ENCODE peak calls at places on chromosomes 7 and 10, in five cellular contexts. One of them, this sample, is unnamed.

GRCh38 chr10:94641480-94641879 is 42.0 kb upstream of the CYP2C18 start:
- DNase-seq in CD8-positive, alpha-beta memory T cell: no peak
- DNase-seq in NCI-H146: no peak
- DNase-seq in activated gamma-delta T cell: no peak
- DNase-seq in choroid plexus epithelial cell: no peak
- DNase-seq in this sample: no peak

GRCh38 chr10:3740157-3740871 is 44.7 kb downstream of the KLF6 start:
- DNase-seq in CD8-positive, alpha-beta memory T cell: no peak
- DNase-seq in NCI-H146: no peak
- DNase-seq in activated gamma-delta T cell: no peak
- DNase-seq in choroid plexus epithelial cell: peak
- DNase-seq in this sample: no peak

GRCh38 chr7:150404172-150404784 is 25.1 kb downstream of the ZNF775 start:
- DNase-seq in CD8-positive, alpha-beta memory T cell: no peak
- DNase-seq in NCI-H146: peak
- DNase-seq in activated gamma-delta T cell: no peak
- DNase-seq in choroid plexus epithelial cell: no peak
- DNase-seq in this sample: no peak

GRCh38 chr10:88730864-88731263 is 24.8 kb downstream of the LIPK start:
- DNase-seq in CD8-positive, alpha-beta memory T cell: no peak
- DNase-seq in NCI-H146: peak
- DNase-seq in activated gamma-delta T cell: no peak
- DNase-seq in choroid plexus epithelial cell: no peak
- DNase-seq in this sample: no peak

GRCh38 chr10:70106958-70107791 is 25.4 kb downstream of the AIFM2 start:
- DNase-seq in CD8-positive, alpha-beta memory T cell: no peak
- DNase-seq in NCI-H146: peak
- DNase-seq in activated gamma-delta T cell: no peak
- DNase-seq in choroid plexus epithelial cell: peak
- DNase-seq in this sample: no peak

GRCh38 chr10:43128958-43129706 is 9.1 kb upstream of the CSGALNACT2 start:
- DNase-seq in CD8-positive, alpha-beta memory T cell: no peak
- DNase-seq in NCI-H146: no peak
- DNase-seq in activated gamma-delta T cell: no peak
- DNase-seq in choroid plexus epithelial cell: peak
- DNase-seq in this sample: no peak

GRCh38 chr7:99275496-99275895 is 2.9 kb downstream of the MYH16 start:
- DNase-seq in CD8-positive, alpha-beta memory T cell: no peak
- DNase-seq in NCI-H146: no peak
- DNase-seq in activated gamma-delta T cell: no peak
- DNase-seq in choroid plexus epithelial cell: no peak
- DNase-seq in this sample: no peak

GRCh38 chr10:82982110-82982608 is 1107.2 kb downstream of the NRG3 start:
- DNase-seq in CD8-positive, alpha-beta memory T cell: no peak
- DNase-seq in NCI-H146: no peak
- DNase-seq in activated gamma-delta T cell: no peak
- DNase-seq in choroid plexus epithelial cell: peak
- DNase-seq in this sample: no peak

GRCh38 chr10:12512292-12513002 is 163.1 kb downstream of the CAMK1D start:
- DNase-seq in CD8-positive, alpha-beta memory T cell: no peak
- DNase-seq in NCI-H146: peak
- DNase-seq in activated gamma-delta T cell: no peak
- DNase-seq in choroid plexus epithelial cell: peak
- DNase-seq in this sample: peak

GRCh38 chr10:114758331-114758730 is 63.2 kb upstream of the FHIP2A start:
- DNase-seq in CD8-positive, alpha-beta memory T cell: no peak
- DNase-seq in NCI-H146: no peak
- DNase-seq in activated gamma-delta T cell: no peak
- DNase-seq in choroid plexus epithelial cell: no peak
- DNase-seq in this sample: no peak

GRCh38 chr10:72379062-72379461 is 24.3 kb upstream of the DNAJB12 start:
- DNase-seq in CD8-positive, alpha-beta memory T cell: no peak
- DNase-seq in NCI-H146: no peak
- DNase-seq in activated gamma-delta T cell: no peak
- DNase-seq in choroid plexus epithelial cell: no peak
- DNase-seq in this sample: no peak

GRCh38 chr10:114306116-114306973 is 67.3 kb downstream of the VWA2 start:
- DNase-seq in CD8-positive, alpha-beta memory T cell: no peak
- DNase-seq in NCI-H146: no peak
- DNase-seq in activated gamma-delta T cell: no peak
- DNase-seq in choroid plexus epithelial cell: peak
- DNase-seq in this sample: no peak

GRCh38 chr7:10122573-10123100 is 851.0 kb upstream of the PHF14 start:
- DNase-seq in CD8-positive, alpha-beta memory T cell: no peak
- DNase-seq in NCI-H146: peak
- DNase-seq in activated gamma-delta T cell: no peak
- DNase-seq in choroid plexus epithelial cell: no peak
- DNase-seq in this sample: no peak

GRCh38 chr7:130365511-130366441 is 14.5 kb upstream of the CPA1 start:
- DNase-seq in CD8-positive, alpha-beta memory T cell: no peak
- DNase-seq in NCI-H146: peak
- DNase-seq in activated gamma-delta T cell: no peak
- DNase-seq in choroid plexus epithelial cell: peak
- DNase-seq in this sample: peak

GRCh38 chr7:157129907-157130460 is 8.7 kb upstream of the UBE3C start:
- DNase-seq in CD8-positive, alpha-beta memory T cell: no peak
- DNase-seq in NCI-H146: no peak
- DNase-seq in activated gamma-delta T cell: no peak
- DNase-seq in choroid plexus epithelial cell: no peak
- DNase-seq in this sample: no peak

GRCh38 chr7:132394283-132395003 is 181.8 kb downstream of the PLXNA4 start:
- DNase-seq in CD8-positive, alpha-beta memory T cell: no peak
- DNase-seq in NCI-H146: no peak
- DNase-seq in activated gamma-delta T cell: no peak
- DNase-seq in choroid plexus epithelial cell: no peak
- DNase-seq in this sample: no peak

GRCh38 chr7:33762153-33762902 is 143.0 kb upstream of the BMPER start:
- DNase-seq in CD8-positive, alpha-beta memory T cell: no peak
- DNase-seq in NCI-H146: no peak
- DNase-seq in activated gamma-delta T cell: no peak
- DNase-seq in choroid plexus epithelial cell: no peak
- DNase-seq in this sample: no peak

GRCh38 chr10:4093438-4093837 is 308.4 kb upstream of the KLF6 start:
- DNase-seq in CD8-positive, alpha-beta memory T cell: no peak
- DNase-seq in NCI-H146: no peak
- DNase-seq in activated gamma-delta T cell: no peak
- DNase-seq in choroid plexus epithelial cell: no peak
- DNase-seq in this sample: no peak

GRCh38 chr10:90227786-90228185 is 526.4 kb downstream of the KIF20B start:
- DNase-seq in CD8-positive, alpha-beta memory T cell: no peak
- DNase-seq in NCI-H146: no peak
- DNase-seq in activated gamma-delta T cell: no peak
- DNase-seq in choroid plexus epithelial cell: no peak
- DNase-seq in this sample: no peak

GRCh38 chr7:116265881-116266280 is 55.5 kb downstream of the TES start:
- DNase-seq in CD8-positive, alpha-beta memory T cell: no peak
- DNase-seq in NCI-H146: no peak
- DNase-seq in activated gamma-delta T cell: no peak
- DNase-seq in choroid plexus epithelial cell: no peak
- DNase-seq in this sample: no peak

This sample was measured in NCI-H187.